ENCODE peak calls at places on chromosomes 6 and 20, in eight cellular contexts. H, Y, S, G, X, B, E and I are unnamed samples.

GRCh38 chr6:88666906-88667305 is 296.5 kb downstream of the RNGTT start:
- DNase-seq in H (no peak), Y (no peak), S (no peak), G (no peak), X (no peak), B (no peak), E (no peak), I (no peak)

GRCh38 chr6:71982385-71982784 is 96.0 kb downstream of the RIMS1 start:
- DNase-seq in H (no peak), Y (no peak), S (no peak), G (no peak), X (no peak), B (no peak), E (no peak), I (no peak)

GRCh38 chr6:155939253-155939652 is 483.6 kb upstream of the NOX3 start:
- DNase-seq in H (no peak), Y (no peak), S (no peak), G (no peak), X (no peak), B (no peak), E (no peak), I (no peak)

GRCh38 chr6:163667372-163668060 is 253.0 kb downstream of the QKI start:
- DNase-seq in H (no peak), Y (no peak), S (no peak), G (no peak), X (no peak), B (no peak), E (no peak), I (no peak)

GRCh38 chr6:18536693-18537092 is 149.5 kb downstream of the RNF144B start:
- DNase-seq in H (no peak), Y (no peak), S (no peak), G (no peak), X (no peak), B (no peak), E (no peak), I (no peak)

GRCh38 chr6:37674161-37674560 is 23.5 kb downstream of the MDGA1 start:
- DNase-seq in H (no peak), Y (no peak), S (no peak), G (no peak), X (no peak), B (no peak), E (no peak), I (no peak)

GRCh38 chr6:43647613-43648012 is 2.8 kb downstream of the RSPH9 start:
- DNase-seq in H (no peak), Y (no peak), S (no peak), G (no peak), X (no peak), B (no peak), E (no peak), I (no peak)

GRCh38 chr6:113169484-113169883 is 687.7 kb upstream of the MARCKS start:
- DNase-seq in H (no peak), Y (no peak), S (no peak), G (no peak), X (no peak), B (no peak), E (no peak), I (no peak)

GRCh38 chr6:40472354-40472753 is 114.8 kb downstream of the LRFN2 start:
- DNase-seq in H (no peak), Y (no peak), S (no peak), G (no peak), X (no peak), B (no peak), E (no peak), I (no peak)

GRCh38 chr6:89941847-89942497 is 47.7 kb downstream of the GJA10 start:
- DNase-seq in H (no peak), Y (no peak), S (no peak), G (no peak), X (no peak), B (no peak), E (no peak), I (no peak)

GRCh38 chr20:57647006-57647932 is 27.0 kb upstream of the ZBP1 start:
- DNase-seq in H (peak; percentile 76), Y (no peak), S (no peak), G (no peak), X (no peak), B (no peak), E (no peak), I (no peak)

GRCh38 chr6:30881392-30881986 is 2.8 kb upstream of the DDR1 start:
- DNase-seq in H (peak; percentile 73), Y (no peak), S (no peak), G (no peak), X (no peak), B (no peak), E (no peak), I (no peak)

GRCh38 chr6:131510094-131510493 is 62.9 kb upstream of the ARG1 start:
- DNase-seq in H (no peak), Y (peak; percentile 60), S (no peak), G (no peak), X (no peak), B (no peak), E (no peak), I (no peak)

GRCh38 chr20:2984956-2985661 is 58.3 kb upstream of the GNRH2 start:
- DNase-seq in H (no peak), Y (no peak), S (no peak), G (no peak), X (no peak), B (no peak), E (no peak), I (no peak)

GRCh38 chr6:41288025-41288777 is 1.7 kb upstream of the TREM1 start:
- DNase-seq in H (no peak), Y (no peak), S (no peak), G (no peak), X (no peak), B (no peak), E (no peak), I (no peak)

GRCh38 chr20:23132293-23132929 is 46.3 kb upstream of the CD93 start:
- DNase-seq in H (no peak), Y (no peak), S (no peak), G (no peak), X (no peak), B (no peak), E (no peak), I (no peak)

GRCh38 chr6:105484238-105485161 is 81.6 kb upstream of the PREP start:
- DNase-seq in H (no peak), Y (peak; percentile 74), S (no peak), G (peak; percentile 10), X (peak; percentile 64), B (no peak), E (peak; percentile 7), I (no peak)

GRCh38 chr6:52543729-52544324 is 33.0 kb downstream of the TRAM2 start:
- DNase-seq in H (peak; percentile 34), Y (peak; percentile 32), S (no peak), G (no peak), X (no peak), B (no peak), E (no peak), I (no peak)

GRCh38 chr6:113854531-113855499 is 2.3 kb upstream of the MARCKS start:
- DNase-seq in H (peak; percentile 93), Y (peak; percentile 90), S (no peak), G (no peak), X (peak; percentile 81), B (no peak), E (peak; percentile 73), I (no peak)

GRCh38 chr6:149896491-149896890 is 1.4 kb downstream of the RAET1E start:
- DNase-seq in H (peak; percentile 45), Y (no peak), S (no peak), G (no peak), X (no peak), B (no peak), E (no peak), I (no peak)

GRCh38 chr20:25283221-25283951 is 35.5 kb downstream of the PYGB start:
- DNase-seq in H (peak; percentile 75), Y (no peak), S (no peak), G (no peak), X (no peak), B (no peak), E (no peak), I (no peak)

GRCh38 chr6:138537090-138537489 is 37.8 kb upstream of the NHSL1 start:
- DNase-seq in H (no peak), Y (no peak), S (no peak), G (no peak), X (no peak), B (no peak), E (no peak), I (no peak)

GRCh38 chr20:51060301-51060700 is 37.4 kb upstream of the KCNG1 start:
- DNase-seq in H (peak; percentile 53), Y (no peak), S (no peak), G (no peak), X (no peak), B (no peak), E (no peak), I (no peak)

GRCh38 chr6:5497896-5498578 is 236.7 kb downstream of the FARS2 start:
- DNase-seq in H (no peak), Y (no peak), S (no peak), G (no peak), X (no peak), B (no peak), E (no peak), I (no peak)

GRCh38 chr6:55937227-55937626 is 61.8 kb upstream of the BMP5 start:
- DNase-seq in H (no peak), Y (no peak), S (no peak), G (no peak), X (no peak), B (no peak), E (no peak), I (no peak)

GRCh38 chr6:164507197-164507957 is 802.0 kb downstream of the C6orf118 start:
- DNase-seq in H (no peak), Y (peak; percentile 1), S (no peak), G (no peak), X (no peak), B (no peak), E (no peak), I (no peak)

GRCh38 chr6:135506270-135506997 is 8.9 kb upstream of the AHI1 start:
- DNase-seq in H (no peak), Y (peak; percentile 57), S (no peak), G (no peak), X (peak; percentile 56), B (no peak), E (no peak), I (no peak)

GRCh38 chr6:31908791-31909190 is 6.9 kb upstream of the ZBTB12 start:
- DNase-seq in H (no peak), Y (no peak), S (no peak), G (no peak), X (no peak), B (no peak), E (no peak), I (no peak)

GRCh38 chr20:36808317-36809257 is 35.0 kb upstream of the DSN1 start:
- DNase-seq in H (peak; percentile 94), Y (peak; percentile 84), S (peak; percentile 40), G (no peak), X (peak; percentile 38), B (peak; percentile 62), E (peak; percentile 75), I (peak; percentile 61)

GRCh38 chr6:110814488-110815259 is 595 bp downstream of the CDK19 start:
- DNase-seq in H (peak; percentile 91), Y (peak; percentile 75), S (peak; percentile 24), G (no peak), X (peak; percentile 20), B (peak; percentile 33), E (peak; percentile 55), I (peak; percentile 38)